ENCODE peak calls at places on chromosomes 1 and 21, in nine cellular contexts. X is HCT116, Z is HFF-Myc, W is fibroblast of mammary gland, Y is brain microvascular endothelial cell, A is lower leg skin, S is fibroblast of pulmonary artery, Q is AG04450, B is GM12865. P is an unnamed sample.

GRCh38 chr1:169484683-169485426 is 889 bp downstream of the SLC19A2 start:
- DNase-seq in A (peak), Y (peak), X (no peak), S (peak), B (peak), Z (no peak), Q (no peak), W (peak), P (peak)

GRCh38 chr1:116278541-116278866 is 94.5 kb upstream of the ATP1A1 start:
- DNase-seq in X (no peak), A (no peak), S (no peak), B (no peak), Y (no peak), Z (no peak), Q (no peak), W (no peak), P (no peak)

GRCh38 chr1:224958490-224958889 is 29.0 kb downstream of the DNAH14 start:
- DNase-seq in X (no peak), B (no peak), W (no peak), Y (no peak), A (no peak), S (no peak), Z (no peak), Q (no peak), P (no peak)

GRCh38 chr1:26887125-26887524 is 3.0 kb downstream of the GPN2 start:
- DNase-seq in Q (no peak), A (no peak), W (peak), X (no peak), Z (no peak), Y (peak), S (peak), B (peak), P (no peak)

GRCh38 chr1:107964397-107965111 is 426 bp downstream of the VAV3 start:
- DNase-seq in W (no peak), A (no peak), X (no peak), B (peak), Z (no peak), S (peak), Q (no peak), Y (no peak), P (peak)

GRCh38 chr1:11707621-11708276 is 16.2 kb downstream of the DRAXIN start:
- DNase-seq in Y (no peak), X (no peak), A (no peak), Z (no peak), Q (no peak), W (no peak), B (no peak), S (no peak), P (peak)

GRCh38 chr21:44399151-44399954 is 45.9 kb downstream of the TRPM2 start:
- DNase-seq in Q (no peak), Y (no peak), A (no peak), B (no peak), W (no peak), X (no peak), S (no peak), Z (no peak), P (no peak)

GRCh38 chr1:158552296-158552695 is 1.9 kb downstream of the OR6Y1 start:
- DNase-seq in Z (no peak), Y (no peak), S (no peak), A (no peak), B (no peak), Q (no peak), W (no peak), X (no peak), P (no peak)

GRCh38 chr1:13960376-13960987 is 260.5 kb downstream of the PRDM2 start:
- DNase-seq in Q (no peak), S (peak), A (peak), Y (peak), Z (peak), X (peak), W (peak), B (peak), P (peak)

GRCh38 chr1:184504012-184504694 is 117.3 kb downstream of the C1orf21 start:
- DNase-seq in A (no peak), Q (no peak), Y (no peak), S (no peak), W (no peak), B (no peak), X (no peak), Z (no peak), P (no peak)

GRCh38 chr1:84174051-84174556 is 30.0 kb downstream of the PRKACB start:
- DNase-seq in X (peak), Q (no peak), B (no peak), S (peak), W (peak), A (no peak), Z (peak), Y (peak), P (no peak)

GRCh38 chr21:20997633-20998455 is at the start of gene NCAM2:
- DNase-seq in S (peak), Q (peak), B (peak), Y (peak), W (peak), X (no peak), A (no peak), Z (peak), P (peak)

GRCh38 chr1:11196945-11197344 is 7.8 kb downstream of the ANGPTL7 start:
- DNase-seq in S (no peak), A (no peak), Z (no peak), W (no peak), X (no peak), Q (no peak), Y (no peak), B (no peak), P (no peak)

GRCh38 chr1:203768158-203768725 is 3.3 kb downstream of the LAX1 start:
- DNase-seq in A (no peak), S (no peak), W (no peak), Y (no peak), Q (no peak), Z (no peak), B (no peak), X (no peak), P (no peak)

GRCh38 chr21:39720126-39720778 is 24.7 kb upstream of the IGSF5 start:
- DNase-seq in Y (no peak), X (no peak), Q (no peak), S (no peak), W (peak), A (no peak), Z (no peak), B (no peak), P (no peak)

GRCh38 chr1:203569490-203570318 is 56.9 kb upstream of the ATP2B4 start:
- DNase-seq in Q (no peak), W (peak), Y (peak), X (no peak), S (peak), B (no peak), Z (no peak), A (no peak), P (no peak)

GRCh38 chr1:156704166-156704711 is 1.1 kb downstream of the CRABP2 start:
- DNase-seq in Q (no peak), B (no peak), A (no peak), X (no peak), W (no peak), Z (no peak), Y (no peak), S (no peak), P (no peak)
- H3K4me3 ChIP-seq in Q (peak), B (no peak), A (no peak), X (peak), W (peak), Z (peak), Y (no peak), S (no peak), P (no peak)

GRCh38 chr1:153585009-153585408 is 19.4 kb upstream of the S100A2 start:
- DNase-seq in Z (no peak), B (no peak), A (no peak), Q (no peak), S (no peak), X (no peak), Y (no peak), W (no peak), P (no peak)

GRCh38 chr1:153587314-153587713 is 21.7 kb upstream of the S100A2 start:
- DNase-seq in Y (no peak), S (no peak), A (no peak), Z (no peak), B (no peak), W (no peak), Q (no peak), X (no peak), P (no peak)

GRCh38 chr1:153586347-153586746 is 20.7 kb upstream of the S100A2 start:
- DNase-seq in W (no peak), X (no peak), Z (no peak), B (no peak), A (no peak), S (no peak), Q (no peak), Y (no peak), P (no peak)

GRCh38 chr1:153592706-153593105 is 20.2 kb downstream of the S100A16 start:
- DNase-seq in X (no peak), W (no peak), A (no peak), Y (no peak), Q (no peak), Z (no peak), B (no peak), S (no peak), P (no peak)

GRCh38 chr1:153588482-153588881 is 22.8 kb upstream of the S100A2 start:
- DNase-seq in W (no peak), Q (no peak), X (no peak), Y (no peak), B (no peak), S (no peak), A (no peak), Z (no peak), P (no peak)
- H3K4me3 ChIP-seq in W (no peak), Q (no peak), X (no peak), Y (no peak), B (no peak), S (no peak), A (no peak), Z (no peak), P (no peak)

GRCh38 chr1:228737613-228738012 is 2.3 kb downstream of the RHOU start:
- DNase-seq in A (no peak), Y (no peak), B (no peak), W (no peak), Z (no peak), Q (no peak), X (no peak), S (peak), P (peak)
- H3K4me3 ChIP-seq in A (no peak), Y (no peak), B (no peak), W (no peak), Z (no peak), Q (no peak), X (no peak), S (peak), P (peak)

GRCh38 chr21:46092026-46092764 is 5.7 kb upstream of the COL6A2 start:
- DNase-seq in A (peak), S (peak), Q (peak), Y (peak), X (no peak), Z (peak), W (peak), B (no peak), P (no peak)
- H3K4me3 ChIP-seq in A (no peak), S (no peak), Q (peak), Y (no peak), X (no peak), Z (peak), W (peak), B (no peak), P (no peak)

GRCh38 chr1:236659792-236660587 is 26.3 kb upstream of the ACTN2 start:
- DNase-seq in S (no peak), Z (no peak), X (no peak), B (no peak), Q (no peak), A (no peak), Y (no peak), W (no peak), P (no peak)

GRCh38 chr1:236663934-236664333 is 22.4 kb upstream of the ACTN2 start:
- DNase-seq in B (no peak), A (no peak), W (no peak), Z (no peak), Q (no peak), S (no peak), Y (no peak), X (no peak), P (no peak)
- H3K4me3 ChIP-seq in B (no peak), A (no peak), W (no peak), Z (no peak), Q (no peak), S (no peak), Y (no peak), X (no peak), P (no peak)

DNA sequence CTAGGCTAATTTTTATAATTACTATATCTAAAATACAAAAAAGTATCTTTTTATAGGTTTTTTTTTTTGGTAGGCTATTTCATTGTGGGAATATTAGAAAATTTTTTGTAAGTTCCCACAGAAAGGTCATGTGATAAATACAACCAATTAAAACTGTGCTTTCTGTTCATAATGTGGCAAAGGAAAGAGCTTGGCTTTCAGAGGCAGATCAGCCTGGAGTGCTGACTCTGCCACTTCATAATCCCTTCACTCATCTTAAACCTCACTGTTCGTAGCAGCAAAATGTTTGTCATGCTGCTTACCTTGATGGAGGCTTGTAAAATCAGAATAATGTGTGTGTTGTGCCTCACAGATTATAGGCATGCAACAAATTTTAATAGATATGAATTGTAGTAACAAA is 176.8 kb downstream of the ZP4 start:
- DNase-seq in Z (no peak), A (no peak), W (no peak), S (peak), Q (no peak), B (no peak), X (no peak), Y (no peak), P (peak)
- H3K4me3 ChIP-seq in Z (no peak), A (no peak), W (no peak), S (no peak), Q (no peak), B (no peak), X (no peak), Y (no peak), P (no peak)

GRCh38 chr1:53731201-53731600 is 7.8 kb downstream of the GLIS1 start:
- DNase-seq in X (no peak), W (no peak), Y (no peak), S (no peak), B (no peak), Q (no peak), Z (no peak), A (no peak), P (no peak)

GRCh38 chr1:53731779-53732305 is 7.1 kb downstream of the GLIS1 start:
- DNase-seq in S (no peak), Z (peak), Y (peak), A (no peak), Q (no peak), W (peak), B (no peak), X (no peak), P (no peak)

GRCh38 chr1:53732912-53733317 is 6.0 kb downstream of the GLIS1 start:
- DNase-seq in B (no peak), Q (peak), Z (peak), X (no peak), Y (peak), S (peak), A (no peak), W (peak), P (no peak)

GRCh38 chr1:53733447-53733931 is 5.5 kb downstream of the GLIS1 start:
- DNase-seq in Y (no peak), B (no peak), Q (no peak), S (no peak), W (no peak), A (no peak), Z (peak), X (no peak), P (no peak)

GRCh38 chr1:53732409-53732808 is 6.6 kb downstream of the GLIS1 start:
- DNase-seq in A (no peak), X (no peak), S (no peak), W (no peak), Z (no peak), Y (no peak), Q (no peak), B (no peak), P (no peak)
- H3K4me3 ChIP-seq in A (no peak), X (no peak), S (no peak), W (no peak), Z (peak), Y (peak), Q (no peak), B (no peak), P (no peak)

GRCh38 chr1:55588300-55588699 is 373.1 kb upstream of the USP24 start:
- DNase-seq in Z (no peak), S (no peak), W (no peak), X (no peak), Q (no peak), Y (no peak), A (no peak), B (no peak), P (no peak)

GRCh38 chr1:55593299-55593698 is 378.1 kb upstream of the USP24 start:
- DNase-seq in W (no peak), Z (no peak), A (no peak), X (no peak), Q (no peak), S (no peak), Y (no peak), B (no peak), P (no peak)

GRCh38 chr1:55586771-55587170 is 371.6 kb upstream of the USP24 start:
- DNase-seq in S (no peak), Q (no peak), Z (no peak), Y (no peak), B (no peak), W (no peak), X (no peak), A (no peak), P (no peak)

GRCh38 chr1:55592122-55592521 is 377.0 kb upstream of the USP24 start:
- DNase-seq in S (no peak), A (no peak), X (no peak), Z (no peak), B (no peak), Q (no peak), W (no peak), Y (no peak), P (no peak)

DNA sequence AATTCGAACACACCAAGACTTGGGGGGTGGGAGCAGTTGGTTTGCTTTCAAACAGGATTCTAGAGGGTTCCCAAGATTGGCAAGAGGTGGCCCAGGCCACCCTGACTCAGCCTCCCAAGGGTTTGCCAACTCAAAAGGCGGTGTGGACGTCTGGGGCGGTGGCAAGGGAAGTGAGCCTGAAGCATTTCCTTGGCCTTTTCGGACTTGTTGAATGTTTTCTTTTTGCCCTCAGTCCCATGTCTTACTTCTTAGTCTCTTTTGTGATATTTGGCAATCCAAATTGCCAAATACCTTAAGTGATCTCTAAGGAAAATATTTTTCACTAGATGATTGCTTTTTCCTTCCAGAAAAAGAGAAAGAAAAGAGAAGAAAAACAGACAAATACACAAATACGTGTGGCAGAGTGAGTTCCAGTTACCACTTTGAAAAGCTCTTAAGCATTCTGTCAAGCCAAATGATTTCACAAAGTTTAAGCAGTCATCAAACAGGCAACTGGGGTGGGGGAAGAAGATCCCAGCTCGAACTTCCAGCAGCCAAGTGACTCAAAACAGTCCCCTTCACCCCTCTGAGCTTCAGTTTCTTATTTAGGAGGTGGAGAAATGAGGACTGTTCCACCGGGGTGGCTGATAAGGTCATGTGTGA is 374.6 kb upstream of the USP24 start:
- DNase-seq in B (no peak), Y (no peak), Q (no peak), S (peak), X (no peak), Z (no peak), W (peak), A (no peak), P (peak)
- H3K4me3 ChIP-seq in B (no peak), Y (no peak), Q (no peak), S (no peak), X (no peak), Z (no peak), W (no peak), A (no peak), P (no peak)

DNA sequence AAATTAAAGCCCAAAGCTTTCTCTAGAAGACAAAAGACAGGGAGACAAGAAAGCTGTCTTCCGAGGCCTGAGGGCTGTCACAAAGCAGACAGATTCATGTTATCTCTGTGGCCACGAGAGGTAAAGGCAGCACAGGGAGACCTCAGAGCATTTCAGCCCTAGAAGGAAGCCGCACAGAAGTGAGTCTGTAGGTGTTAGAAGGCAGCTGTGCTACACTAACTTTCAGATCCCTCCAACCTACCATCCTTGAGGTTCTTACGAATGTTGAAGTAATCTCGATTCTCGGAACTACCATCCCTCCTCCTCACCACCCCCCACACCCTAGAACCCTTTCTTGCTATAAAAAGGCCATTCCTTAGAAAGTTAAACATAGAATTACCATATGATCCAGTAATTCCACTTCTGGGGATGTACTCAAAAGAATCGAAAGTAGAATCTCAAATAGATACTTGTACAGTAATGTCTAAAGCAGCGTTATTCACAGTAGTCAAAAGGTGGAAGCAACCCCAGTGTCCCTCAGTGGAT is 21.5 kb upstream of the LYST start:
- DNase-seq in A (no peak), X (no peak), Y (no peak), B (peak), Q (no peak), S (no peak), Z (no peak), W (no peak), P (no peak)
- H3K4me3 ChIP-seq in A (no peak), X (no peak), Y (no peak), B (peak), Q (no peak), S (no peak), Z (no peak), W (no peak), P (no peak)

P was measured in thyroid gland.